ENCODE peak calls at places on chromosomes 6 and 20, in seven cellular contexts. U is tibial nerve; J is CD8-positive, alpha-beta T cell; I is CD4-positive, alpha-beta T cell; L is heart right ventricle; B is uterus; Y is CD4-positive, CD25-positive, alpha-beta regulatory T cell. Z is an unnamed sample.

GRCh38 chr6:14876778-14877613 is 368.9 kb upstream of the JARID2 start:
- DNase-seq in L (peak; percentile 29), Y (peak; percentile 75), J (no peak), I (peak; percentile 13), U (no peak), B (no peak), Z (no peak)

GRCh38 chr6:29753309-29753644 is 30.0 kb downstream of the HLA-F start:
- DNase-seq in J (no peak), B (no peak), I (no peak), L (no peak), U (no peak), Y (no peak), Z (no peak)

GRCh38 chr6:305371-306206 is 13.3 kb downstream of the DUSP22 start:
- DNase-seq in I (no peak), U (no peak), J (no peak), B (no peak), L (no peak), Y (peak; percentile 25), Z (no peak)

GRCh38 chr6:23663652-23664051 is 462.4 kb upstream of the NRSN1 start:
- DNase-seq in Y (no peak), B (no peak), U (no peak), J (no peak), I (no peak), L (no peak), Z (no peak)

GRCh38 chr6:30647039-30647801 is at the start of gene C6orf136:
- DNase-seq in Y (peak; percentile 96), I (no peak), L (no peak), U (peak; percentile 14), J (peak; percentile 94), B (peak; percentile 49), Z (no peak)

GRCh38 chr6:53825514-53826321 is 30.9 kb downstream of the LRRC1 start:
- DNase-seq in J (no peak), Y (no peak), I (no peak), U (no peak), L (no peak), B (no peak), Z (no peak)

GRCh38 chr6:25054469-25054868 is 118.7 kb upstream of the RIPOR2 start:
- DNase-seq in L (no peak), Y (no peak), B (no peak), I (no peak), U (no peak), J (no peak), Z (no peak)

GRCh38 chr6:155958550-155958949 is 502.9 kb upstream of the NOX3 start:
- DNase-seq in Y (no peak), B (no peak), J (no peak), I (no peak), L (no peak), U (no peak), Z (no peak)

GRCh38 chr20:12414446-12415274 is 497.0 kb downstream of the BTBD3 start:
- DNase-seq in L (no peak), Y (no peak), J (no peak), U (no peak), B (no peak), I (no peak), Z (no peak)

GRCh38 chr6:111747791-111748190 is 125.5 kb downstream of the FYN start:
- DNase-seq in L (no peak), J (no peak), I (no peak), U (no peak), B (no peak), Y (no peak), Z (no peak)

GRCh38 chr6:85449818-85450577 is at the start of gene NT5E:
- DNase-seq in I (no peak), U (peak; percentile 57), Y (peak; percentile 41), L (peak; percentile 58), J (peak; percentile 78), B (peak; percentile 74), Z (no peak)

GRCh38 chr6:80197474-80197873 is 91.0 kb downstream of the BCKDHB start:
- DNase-seq in L (peak; percentile 26), B (no peak), I (no peak), J (no peak), U (no peak), Y (no peak), Z (no peak)

GRCh38 chr6:73515204-73516101 is 5.4 kb downstream of the EEF1A1 start:
- DNase-seq in B (peak; percentile 70), I (peak; percentile 53), J (no peak), L (peak; percentile 66), Y (peak; percentile 87), U (peak; percentile 60), Z (no peak)

GRCh38 chr6:108187519-108187918 is 21.7 kb downstream of the NR2E1 start:
- DNase-seq in L (no peak), U (no peak), Y (no peak), J (no peak), I (no peak), B (no peak), Z (no peak)

GRCh38 chr20:3164763-3165410 is 5.2 kb upstream of the FASTKD5 start:
- DNase-seq in J (no peak), U (no peak), B (no peak), L (no peak), Y (no peak), I (no peak), Z (no peak)

GRCh38 chr6:7910654-7911344 is at the start of gene TXNDC5:
- DNase-seq in L (peak; percentile 83), I (peak; percentile 39), B (peak; percentile 64), Y (peak; percentile 71), U (peak; percentile 63), J (peak; percentile 81), Z (no peak)

GRCh38 chr6:50832912-50833311 is 14.2 kb downstream of the TFAP2B start:
- DNase-seq in L (no peak), B (no peak), J (no peak), Y (no peak), U (no peak), I (no peak), Z (no peak)

GRCh38 chr6:50826037-50826761 is 7.5 kb downstream of the TFAP2B start:
- DNase-seq in U (no peak), B (no peak), J (no peak), I (no peak), Y (no peak), L (no peak), Z (no peak)

GRCh38 chr6:50831216-50831615 is 12.5 kb downstream of the TFAP2B start:
- DNase-seq in Y (no peak), U (no peak), L (no peak), I (no peak), B (no peak), J (no peak), Z (no peak)

GRCh38 chr6:50826803-50827202 is 8.1 kb downstream of the TFAP2B start:
- DNase-seq in J (no peak), B (no peak), Y (no peak), U (no peak), L (no peak), I (no peak), Z (no peak)

GRCh38 chr6:50829898-50830439 is 11.3 kb downstream of the TFAP2B start:
- DNase-seq in I (no peak), J (no peak), U (no peak), Y (no peak), B (no peak), L (no peak), Z (no peak)
- H3K27me3 ChIP-seq in I (peaks cover 69% of the 10 kb centered on the region), J (peaks cover 13% of the 10 kb centered on the region), U (peaks cover 82% of the 10 kb centered on the region), Y (peaks cover 18% of the 10 kb centered on the region), B (peaks cover 4% of the 10 kb centered on the region), L (peaks cover 97% of the 10 kb centered on the region), Z (peaks cover 4% of the 10 kb centered on the region)

DNA sequence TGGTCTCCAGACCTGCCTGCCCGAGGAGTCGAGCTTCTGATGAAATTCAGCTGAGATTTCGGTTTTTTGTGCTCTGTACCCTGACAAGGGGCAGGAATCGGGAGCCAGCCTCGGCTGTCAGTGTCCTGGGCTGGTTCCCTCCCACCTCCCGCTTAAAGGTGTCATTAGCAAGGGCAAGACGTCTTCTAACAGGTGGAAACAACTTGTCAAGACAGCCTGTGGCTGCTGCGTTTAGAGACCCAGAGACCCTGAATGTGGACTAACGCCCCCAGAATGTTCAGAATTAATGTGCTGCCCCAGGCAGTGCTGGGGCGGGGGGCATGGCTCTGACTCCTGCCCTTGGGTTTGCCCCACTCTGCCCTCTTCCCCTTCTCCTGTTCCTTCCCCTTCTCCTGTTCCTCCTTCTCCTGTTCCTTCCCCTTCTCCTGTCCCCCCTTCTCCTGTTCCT is 69.7 kb downstream of the PHACTR3 start:
- DNase-seq in B (no peak), I (no peak), J (no peak), U (no peak), Y (no peak), L (no peak), Z (no peak)
- H3K9me3 ChIP-seq in B (no peaks in the 10 kb centered on the region), I (no peaks in the 10 kb centered on the region), J (no peaks in the 10 kb centered on the region), U (no peaks in the 10 kb centered on the region), Y (no peaks in the 10 kb centered on the region), L (no peaks in the 10 kb centered on the region), Z (no peaks in the 10 kb centered on the region)

DNA sequence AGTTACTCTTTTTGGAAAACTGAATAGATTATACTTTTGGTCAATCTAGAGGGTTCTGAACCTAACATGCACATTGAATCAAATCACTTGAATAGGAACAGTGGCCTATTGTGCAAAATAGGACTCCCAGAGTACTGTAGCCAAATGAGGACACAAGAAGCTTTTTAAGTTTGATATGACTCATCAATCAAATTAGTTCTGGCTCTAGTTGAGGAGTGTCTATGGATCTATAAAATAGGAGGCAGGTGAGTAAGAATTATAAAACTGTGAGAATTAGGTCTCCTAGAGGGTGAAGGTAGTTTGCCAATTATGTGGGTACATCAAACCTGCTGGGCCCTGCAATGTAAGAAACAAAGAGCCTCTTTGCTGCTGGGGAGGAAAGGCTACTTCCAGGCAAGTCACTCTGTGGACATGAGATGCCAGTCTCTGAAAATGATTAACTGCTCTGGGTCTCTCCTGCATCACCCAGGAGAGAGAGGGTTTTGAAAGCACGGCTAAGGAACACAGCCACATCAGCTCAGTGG is 112.3 kb downstream of the RCAN2 start:
- DNase-seq in J (no peak), B (no peak), U (no peak), L (no peak), I (no peak), Y (no peak), Z (no peak)
- H3K27me3 ChIP-seq in J (no peaks in the 10 kb centered on the region), B (no peaks in the 10 kb centered on the region), U (no peaks in the 10 kb centered on the region), L (no peaks in the 10 kb centered on the region), I (peaks cover 8% of the 10 kb centered on the region), Y (no peaks in the 10 kb centered on the region), Z (no peaks in the 10 kb centered on the region)

GRCh38 chr6:148596886-148597455 is 149.9 kb upstream of the UST start:
- DNase-seq in J (no peak), Y (no peak), B (no peak), U (no peak), L (no peak), I (no peak), Z (no peak)

GRCh38 chr6:148595550-148595949 is 151.3 kb upstream of the UST start:
- DNase-seq in Y (no peak), U (no peak), L (no peak), J (no peak), I (no peak), B (no peak), Z (no peak)

GRCh38 chr6:148602136-148602535 is 144.7 kb upstream of the UST start:
- DNase-seq in I (no peak), B (no peak), U (no peak), Y (no peak), L (no peak), J (no peak), Z (no peak)

GRCh38 chr6:148599967-148600426 is 146.8 kb upstream of the UST start:
- DNase-seq in B (no peak), Y (no peak), L (no peak), U (no peak), I (no peak), J (no peak), Z (no peak)

DNA sequence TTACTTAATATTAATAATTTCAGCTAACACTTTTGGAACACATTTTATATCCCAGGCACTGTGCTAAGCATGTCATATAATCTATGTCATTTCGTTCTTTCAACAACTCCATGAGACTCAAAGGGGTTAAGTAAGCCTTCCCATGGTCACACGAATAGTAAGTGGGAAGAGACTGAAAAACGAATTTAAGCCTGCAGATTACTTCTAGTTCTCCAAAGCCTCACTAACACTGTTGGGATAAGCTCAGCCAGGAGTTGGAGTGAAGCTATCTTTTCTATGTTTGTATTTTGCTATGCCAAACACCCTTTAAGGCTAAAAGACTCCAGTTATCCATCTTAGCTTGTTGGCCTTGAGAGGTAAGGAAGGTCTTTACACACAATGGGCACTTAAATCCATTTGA is 148.1 kb upstream of the UST start:
- DNase-seq in B (no peak), J (no peak), I (no peak), U (no peak), L (no peak), Y (no peak), Z (no peak)
- H3K9me3 ChIP-seq in B (no peaks in the 10 kb centered on the region), J (no peaks in the 10 kb centered on the region), I (no peaks in the 10 kb centered on the region), U (no peaks in the 10 kb centered on the region), L (no peaks in the 10 kb centered on the region), Y (peaks cover 2% of the 10 kb centered on the region), Z (no peaks in the 10 kb centered on the region)